ENCODE peak calls at places on chromosomes 16 and 17, in five cellular contexts. One of them, this sample, is unnamed.

GRCh38 chr17:42814633-42815399 is 9.3 kb downstream of the BECN1 start:
- DNase-seq in MM.1S: no peak
- DNase-seq in heart right ventricle: no peak
- DNase-seq in GM20000: no peak
- DNase-seq in sigmoid colon: no peak
- DNase-seq in this sample: no peak

GRCh38 chr16:23950291-23950894 is 114.6 kb downstream of the PRKCB start:
- DNase-seq in MM.1S: no peak
- DNase-seq in heart right ventricle: no peak
- DNase-seq in GM20000: no peak
- DNase-seq in sigmoid colon: no peak
- DNase-seq in this sample: no peak

GRCh38 chr17:56982312-56982711 is 4.4 kb downstream of the SCPEP1 start:
- DNase-seq in MM.1S: peak; percentile 24
- DNase-seq in heart right ventricle: no peak
- DNase-seq in GM20000: no peak
- DNase-seq in sigmoid colon: no peak
- DNase-seq in this sample: no peak

GRCh38 chr16:27369806-27370205 is 32.2 kb upstream of the IL21R start:
- DNase-seq in MM.1S: no peak
- DNase-seq in heart right ventricle: no peak
- DNase-seq in GM20000: no peak
- DNase-seq in sigmoid colon: no peak
- DNase-seq in this sample: no peak

GRCh38 chr16:10511829-10512228 is 68.6 kb downstream of the EMP2 start:
- DNase-seq in MM.1S: peak; percentile 31
- DNase-seq in heart right ventricle: no peak
- DNase-seq in GM20000: no peak
- DNase-seq in sigmoid colon: no peak
- DNase-seq in this sample: no peak

GRCh38 chr16:31143036-31143888 is 6.6 kb downstream of the PRSS36 start:
- DNase-seq in MM.1S: no peak
- DNase-seq in heart right ventricle: no peak
- DNase-seq in GM20000: no peak
- DNase-seq in sigmoid colon: peak; percentile 77
- DNase-seq in this sample: no peak

GRCh38 chr16:68995011-68995504 is 110.4 kb upstream of the HAS3 start:
- DNase-seq in MM.1S: no peak
- DNase-seq in heart right ventricle: no peak
- DNase-seq in GM20000: no peak
- DNase-seq in sigmoid colon: no peak
- DNase-seq in this sample: no peak

GRCh38 chr17:82092995-82093751 is 4.9 kb downstream of the FASN start:
- DNase-seq in MM.1S: no peak
- DNase-seq in heart right ventricle: no peak
- DNase-seq in GM20000: no peak
- DNase-seq in sigmoid colon: no peak
- DNase-seq in this sample: no peak

GRCh38 chr16:88437367-88437964 is 15.6 kb upstream of the ZFPM1 start:
- DNase-seq in MM.1S: peak; percentile 27
- DNase-seq in heart right ventricle: no peak
- DNase-seq in GM20000: peak; percentile 91
- DNase-seq in sigmoid colon: no peak
- DNase-seq in this sample: peak; percentile 91

GRCh38 chr17:79808763-79809529 is 12.1 kb upstream of the CBX8 start:
- DNase-seq in MM.1S: peak; percentile 28
- DNase-seq in heart right ventricle: no peak
- DNase-seq in GM20000: peak; percentile 68
- DNase-seq in sigmoid colon: no peak
- DNase-seq in this sample: peak; percentile 69

GRCh38 chr17:39845052-39845976 is 18.8 kb downstream of the IKZF3 start:
- DNase-seq in MM.1S: no peak
- DNase-seq in heart right ventricle: no peak
- DNase-seq in GM20000: no peak
- DNase-seq in sigmoid colon: no peak
- DNase-seq in this sample: no peak

GRCh38 chr17:81044764-81045589 is 10.0 kb downstream of the BAIAP2 start:
- DNase-seq in MM.1S: no peak
- DNase-seq in heart right ventricle: peak; percentile 91
- DNase-seq in GM20000: no peak
- DNase-seq in sigmoid colon: peak; percentile 95
- DNase-seq in this sample: no peak

GRCh38 chr16:69942099-69942491 is 9.0 kb upstream of the CLEC18A start:
- DNase-seq in MM.1S: no peak
- DNase-seq in heart right ventricle: no peak
- DNase-seq in GM20000: no peak
- DNase-seq in sigmoid colon: no peak
- DNase-seq in this sample: no peak

GRCh38 chr16:23423496-23424049 is 29.4 kb downstream of the COG7 start:
- DNase-seq in MM.1S: no peak
- DNase-seq in heart right ventricle: peak; percentile 85
- DNase-seq in GM20000: no peak
- DNase-seq in sigmoid colon: peak; percentile 97
- DNase-seq in this sample: no peak

GRCh38 chr16:354286-354881 is 1.9 kb upstream of the AXIN1 start:
- DNase-seq in MM.1S: no peak
- DNase-seq in heart right ventricle: no peak
- DNase-seq in GM20000: no peak
- DNase-seq in sigmoid colon: peak; percentile 68
- DNase-seq in this sample: no peak

GRCh38 chr16:11689031-11689840 is 21.0 kb downstream of the SNN start:
- DNase-seq in MM.1S: peak; percentile 90
- DNase-seq in heart right ventricle: no peak
- DNase-seq in GM20000: peak; percentile 63
- DNase-seq in sigmoid colon: peak; percentile 48
- DNase-seq in this sample: peak; percentile 65
- TF ChIP-seq CTCF in MM.1S: no peak
- TF ChIP-seq CTCF in heart right ventricle: no peak
- TF ChIP-seq CTCF in GM20000: no peak
- TF ChIP-seq CTCF in sigmoid colon: no peak
- TF ChIP-seq CTCF in this sample: no peak

DNA sequence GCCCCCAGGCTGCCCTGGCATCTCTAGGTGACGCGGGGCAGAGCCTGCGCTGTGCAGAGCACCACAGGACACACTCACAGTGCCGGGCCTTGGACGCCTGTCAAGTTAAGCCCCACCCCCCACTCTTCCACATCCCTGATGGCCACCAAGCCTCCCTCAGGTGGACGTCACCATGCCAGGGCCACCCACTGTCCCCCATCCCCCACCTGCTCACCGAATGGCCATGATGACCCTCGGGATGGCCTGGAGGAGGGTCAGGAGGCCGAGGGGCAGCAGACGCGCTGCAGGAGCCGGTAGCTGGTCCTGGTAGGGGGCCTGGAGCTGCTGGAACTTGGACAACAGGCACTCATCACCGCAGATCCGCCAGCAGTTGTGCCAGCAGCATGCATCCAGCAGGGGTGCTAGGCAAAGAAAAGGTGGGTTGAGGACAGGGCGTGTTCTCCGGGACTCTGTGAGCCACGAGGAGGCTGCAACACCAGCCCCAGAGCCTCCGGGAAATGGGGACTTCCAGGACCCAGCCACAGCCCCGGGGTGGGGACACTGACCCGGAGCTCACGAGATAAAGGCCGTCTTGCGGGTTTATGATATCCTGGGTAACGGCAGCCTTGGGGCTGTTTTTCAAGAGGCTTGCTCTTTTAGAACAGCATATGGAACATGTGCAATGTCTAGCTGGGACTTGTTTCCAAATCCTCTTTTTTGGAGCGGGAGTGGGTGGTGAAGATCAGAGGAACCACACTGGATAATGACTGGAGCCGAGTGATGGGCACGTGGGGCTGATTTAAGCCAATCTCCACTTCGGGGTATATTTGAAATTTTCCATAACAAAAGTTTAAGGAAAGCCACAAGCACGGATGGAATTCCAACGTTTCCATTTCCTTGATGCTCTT is 11.4 kb downstream of the C16orf95 start:
- DNase-seq in MM.1S: no peak
- DNase-seq in heart right ventricle: no peak
- DNase-seq in GM20000: no peak
- DNase-seq in sigmoid colon: no peak
- DNase-seq in this sample: no peak
- TF ChIP-seq CTCF in MM.1S: no peak
- TF ChIP-seq CTCF in heart right ventricle: no peak
- TF ChIP-seq CTCF in GM20000: no peak
- TF ChIP-seq CTCF in sigmoid colon: no peak
- TF ChIP-seq CTCF in this sample: no peak

GRCh38 chr17:45123930-45124796 is 8.2 kb downstream of the PLCD3 start:
- DNase-seq in MM.1S: no peak
- DNase-seq in heart right ventricle: peak; percentile 48
- DNase-seq in GM20000: no peak
- DNase-seq in sigmoid colon: peak; percentile 84
- DNase-seq in this sample: no peak
- TF ChIP-seq CTCF in MM.1S: no peak
- TF ChIP-seq CTCF in heart right ventricle: no peak
- TF ChIP-seq CTCF in GM20000: no peak
- TF ChIP-seq CTCF in sigmoid colon: no peak
- TF ChIP-seq CTCF in this sample: no peak

DNA sequence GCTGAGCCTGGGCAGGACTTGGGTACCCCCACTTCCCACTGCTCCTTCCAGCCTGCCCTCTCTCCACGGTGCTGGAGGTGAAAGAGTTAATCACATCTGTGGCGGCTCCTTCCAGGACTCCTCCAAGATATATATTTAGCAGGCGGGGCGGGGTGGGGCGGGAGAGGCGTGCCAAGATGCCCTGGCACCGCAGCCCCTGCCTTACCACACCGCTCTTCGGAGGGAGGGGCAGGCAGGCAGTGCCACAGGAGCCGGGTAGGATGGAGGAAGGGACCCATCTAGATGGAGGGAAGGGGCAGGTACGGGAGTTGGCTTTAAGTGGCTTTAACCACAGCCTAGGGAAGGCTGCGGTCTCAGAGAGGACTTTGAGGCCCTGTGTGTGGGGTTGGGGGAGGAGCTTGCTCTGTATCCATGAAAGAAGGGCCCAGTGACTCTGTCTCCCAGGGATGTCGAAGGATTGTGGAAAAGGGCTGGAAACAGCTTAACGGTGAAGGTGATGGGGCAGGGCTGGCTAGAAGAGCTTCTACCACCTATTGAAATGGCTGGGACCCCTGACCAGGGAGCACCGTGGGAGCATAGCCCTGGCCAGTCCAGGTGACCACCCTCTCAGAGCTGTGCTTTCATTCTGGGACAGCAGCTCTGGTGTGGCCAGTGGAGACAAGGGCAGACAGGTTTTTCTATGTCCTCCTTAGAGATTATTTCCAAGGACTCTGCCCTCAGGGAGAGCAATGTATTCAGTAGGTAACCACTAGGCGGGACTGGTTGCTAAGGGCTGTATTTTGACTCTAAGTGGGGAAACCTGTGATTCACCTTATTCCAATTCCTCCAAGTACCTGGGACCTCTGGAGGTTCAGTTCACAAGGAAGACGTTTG is 13.0 kb downstream of the GPR142 start:
- DNase-seq in MM.1S: no peak
- DNase-seq in heart right ventricle: no peak
- DNase-seq in GM20000: no peak
- DNase-seq in sigmoid colon: no peak
- DNase-seq in this sample: no peak
- TF ChIP-seq CTCF in MM.1S: no peak
- TF ChIP-seq CTCF in heart right ventricle: no peak
- TF ChIP-seq CTCF in GM20000: no peak
- TF ChIP-seq CTCF in sigmoid colon: peak; percentile 15
- TF ChIP-seq CTCF in this sample: no peak